ENCODE peak calls at places on chromosomes 13 and 19, in seven cellular contexts. K is PC-3, E is ovary, D is tibial artery, I is fibroblast of lung, M is uterus, N is OCI-LY7. P is an unnamed sample.

GRCh38 chr13:41061914-41062837 is 867 bp downstream of the WBP4 start:
- DNase-seq in K (peak; percentile 44), E (no peak), D (no peak), I (peak; percentile 82), M (no peak), N (no peak), P (no peak)

GRCh38 chr13:57629821-57630235 is 1.7 kb upstream of the PCDH17 start:
- DNase-seq in K (peak; percentile 23), E (peak; percentile 58), D (peak; percentile 90), I (peak; percentile 93), M (peak; percentile 74), N (no peak), P (peak; percentile 53)

GRCh38 chr13:29830000-29830399 is 20.4 kb downstream of the UBL3 start:
- DNase-seq in K (no peak), E (no peak), D (no peak), I (no peak), M (no peak), N (no peak), P (no peak)

GRCh38 chr19:42280761-42281174 is 11.7 kb downstream of the CIC start:
- DNase-seq in K (no peak), E (peak; percentile 83), D (peak; percentile 90), I (no peak), M (peak; percentile 90), N (no peak), P (no peak)

GRCh38 chr13:66558511-66558910 is 671.6 kb downstream of the PCDH9 start:
- DNase-seq in K (no peak), E (no peak), D (no peak), I (peak; percentile 21), M (no peak), N (peak; percentile 50), P (no peak)

GRCh38 chr19:2273356-2274184 is 8.4 kb downstream of the PEAK3 start:
- DNase-seq in K (peak; percentile 66), E (peak; percentile 84), D (peak; percentile 81), I (peak; percentile 66), M (peak; percentile 53), N (peak; percentile 97), P (peak; percentile 94)

GRCh38 chr13:59425211-59425721 is 738.5 kb downstream of the DIAPH3 start:
- DNase-seq in K (no peak), E (no peak), D (no peak), I (peak; percentile 87), M (no peak), N (no peak), P (no peak)

GRCh38 chr19:16111160-16111908 is at the start of gene RAB8A:
- DNase-seq in K (peak; percentile 99), E (peak; percentile 100), D (peak; percentile 100), I (peak; percentile 99), M (peak; percentile 99), N (peak; percentile 99), P (peak; percentile 99)

GRCh38 chr13:44726777-44727176 is 150.6 kb upstream of the TSC22D1 start:
- DNase-seq in K (peak; percentile 49), E (no peak), D (no peak), I (no peak), M (no peak), N (no peak), P (no peak)

GRCh38 chr13:45331981-45332830 is 8.8 kb downstream of the TPT1 start:
- DNase-seq in K (peak; percentile 76), E (no peak), D (no peak), I (peak; percentile 61), M (no peak), N (no peak), P (no peak)

GRCh38 chr19:35994868-35995654 is at the start of gene SDHAF1:
- DNase-seq in K (peak; percentile 89), E (peak; percentile 95), D (peak; percentile 98), I (peak; percentile 91), M (peak; percentile 96), N (peak; percentile 96), P (peak; percentile 98)

GRCh38 chr19:47778954-47779351 is 450 bp downstream of the SELENOW start:
- DNase-seq in K (no peak), E (peak; percentile 54), D (peak; percentile 81), I (no peak), M (peak; percentile 52), N (peak; percentile 11), P (no peak)

GRCh38 chr19:10290876-10291553 is 1.3 kb downstream of the ICAM5 start:
- DNase-seq in K (peak; percentile 56), E (peak; percentile 53), D (no peak), I (peak; percentile 40), M (peak; percentile 36), N (peak; percentile 42), P (peak; percentile 84)

GRCh38 chr13:95641961-95642621 is 2.4 kb downstream of the DZIP1 start:
- DNase-seq in K (no peak), E (peak; percentile 51), D (peak; percentile 69), I (peak; percentile 45), M (peak; percentile 30), N (no peak), P (no peak)

GRCh38 chr19:18634612-18635290 is 2.1 kb upstream of the KLHL26 start:
- DNase-seq in K (no peak), E (no peak), D (no peak), I (peak; percentile 76), M (no peak), N (no peak), P (no peak)

GRCh38 chr13:27280009-27280646 is 9.5 kb downstream of the RASL11A start:
- DNase-seq in K (peak; percentile 92), E (no peak), D (no peak), I (no peak), M (no peak), N (no peak), P (no peak)

GRCh38 chr13:99360696-99361095 is 53.5 kb upstream of the GPR183 start:
- DNase-seq in K (no peak), E (no peak), D (no peak), I (no peak), M (no peak), N (no peak), P (no peak)

GRCh38 chr19:34556500-34556899 is 74.9 kb downstream of the WTIP start:
- DNase-seq in K (peak; percentile 30), E (no peak), D (no peak), I (no peak), M (no peak), N (peak; percentile 24), P (no peak)

GRCh38 chr13:41678320-41678719 is 221.0 kb downstream of the RGCC start:
- DNase-seq in K (no peak), E (no peak), D (no peak), I (peak; percentile 61), M (no peak), N (no peak), P (no peak)

GRCh38 chr19:33634361-33635091 is 12.8 kb downstream of the CHST8 start:
- DNase-seq in K (no peak), E (no peak), D (no peak), I (no peak), M (no peak), N (no peak), P (no peak)

GRCh38 chr13:26037302-26037701 is 14.5 kb downstream of the SHISA2 start:
- DNase-seq in K (peak; percentile 56), E (no peak), D (no peak), I (no peak), M (no peak), N (peak; percentile 37), P (no peak)

GRCh38 chr19:40650749-40651305 is 39.6 kb downstream of the NUMBL start:
- DNase-seq in K (no peak), E (no peak), D (peak; percentile 80), I (peak; percentile 94), M (peak; percentile 72), N (no peak), P (peak; percentile 16)

DNA sequence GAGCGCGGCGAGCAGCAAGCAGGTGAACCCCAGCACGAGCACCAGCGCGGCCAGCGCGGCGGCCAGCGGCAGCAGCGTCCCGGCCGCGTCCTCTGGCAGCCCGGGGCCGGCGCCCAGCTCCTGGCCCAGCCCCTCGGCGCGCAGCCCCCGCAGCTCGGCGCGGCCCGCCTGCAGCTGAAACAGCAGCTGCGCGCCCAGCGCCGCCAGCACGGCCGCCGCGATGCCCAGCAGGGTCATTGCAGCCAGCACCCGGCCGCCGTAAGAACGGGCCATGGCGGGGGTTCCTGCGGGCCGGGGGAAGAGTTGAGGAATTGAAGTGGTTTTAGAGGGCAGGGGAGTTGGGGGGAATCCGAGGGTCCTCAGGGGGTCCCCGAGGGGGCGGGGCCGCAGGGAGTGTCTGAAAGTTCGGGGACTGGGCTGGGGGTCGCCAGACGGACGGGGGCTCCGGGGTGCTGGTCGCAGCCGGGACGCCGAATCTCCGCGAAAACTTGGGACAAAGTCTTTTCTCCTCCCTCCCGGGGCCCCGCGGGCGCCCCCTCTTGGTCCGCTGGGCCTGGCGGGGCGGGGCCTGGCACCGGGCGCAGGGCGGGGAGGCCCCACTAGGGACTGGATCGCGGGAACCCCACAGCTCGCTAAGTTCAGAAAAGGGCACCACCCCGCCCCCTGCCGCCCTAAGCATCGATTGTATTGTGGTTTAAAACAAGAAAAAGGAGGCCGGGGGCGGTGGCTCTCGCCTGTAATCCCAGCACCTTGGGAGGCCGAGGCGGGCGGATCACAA is at the start of gene TMEM221:
- DNase-seq in K (peak; percentile 54), E (peak; percentile 78), D (no peak), I (no peak), M (peak; percentile 49), N (peak; percentile 18), P (no peak)
- H3K4me3 ChIP-seq in K (peak within 1 kb of the TSS; percentile 74), E (peak within 1 kb of the TSS; percentile 52), D (peak within 1 kb of the TSS; percentile 27), I (peak within 1 kb of the TSS; percentile 22), M (peak within 1 kb of the TSS; percentile 59), N (no peak within 1 kb of the TSS), P (peak within 1 kb of the TSS; percentile 25)

GRCh38 chr13:56558698-56559320 is 581.9 kb upstream of the PRR20A start:
- DNase-seq in K (peak; percentile 13), E (no peak), D (no peak), I (no peak), M (no peak), N (no peak), P (no peak)

GRCh38 chr13:56561327-56561726 is 579.4 kb upstream of the PRR20A start:
- DNase-seq in K (peak; percentile 4), E (no peak), D (no peak), I (no peak), M (no peak), N (no peak), P (no peak)
- TF ChIP-seq CTCF in K (peak; percentile 34), E (no peak), D (no peak), I (no peak), M (no peak), N (no peak), P (no peak)

DNA sequence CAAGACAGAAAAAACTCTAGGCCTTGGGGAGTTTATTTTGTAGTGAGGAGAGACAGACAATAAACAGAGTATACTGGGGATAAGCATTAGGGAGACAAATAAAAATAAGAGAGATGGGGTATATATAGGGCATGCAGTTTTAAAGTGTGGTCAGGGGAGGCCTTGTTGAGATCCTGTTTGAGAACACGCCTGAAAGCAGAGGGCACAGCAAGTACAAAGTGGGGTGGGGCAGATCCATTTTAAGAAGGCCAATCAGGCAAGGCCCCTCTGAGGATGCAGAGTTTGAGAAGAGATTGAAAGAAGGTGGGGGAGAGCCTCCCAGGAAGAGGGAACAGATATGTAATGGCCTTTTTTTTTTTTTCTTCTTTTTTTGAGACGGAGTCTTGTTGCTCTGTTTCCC is 2.1 kb downstream of the PPP2R1A start:
- DNase-seq in K (no peak), E (no peak), D (no peak), I (peak; percentile 5), M (no peak), N (peak; percentile 27), P (no peak)
- H3K4me3 ChIP-seq in K (peak overlapping the region; percentile 86), E (no peak overlapping the region), D (no peak overlapping the region), I (peak overlapping the region; percentile 95), M (no peak overlapping the region), N (peak overlapping the region; percentile 98), P (peak overlapping the region; percentile 92)

DNA sequence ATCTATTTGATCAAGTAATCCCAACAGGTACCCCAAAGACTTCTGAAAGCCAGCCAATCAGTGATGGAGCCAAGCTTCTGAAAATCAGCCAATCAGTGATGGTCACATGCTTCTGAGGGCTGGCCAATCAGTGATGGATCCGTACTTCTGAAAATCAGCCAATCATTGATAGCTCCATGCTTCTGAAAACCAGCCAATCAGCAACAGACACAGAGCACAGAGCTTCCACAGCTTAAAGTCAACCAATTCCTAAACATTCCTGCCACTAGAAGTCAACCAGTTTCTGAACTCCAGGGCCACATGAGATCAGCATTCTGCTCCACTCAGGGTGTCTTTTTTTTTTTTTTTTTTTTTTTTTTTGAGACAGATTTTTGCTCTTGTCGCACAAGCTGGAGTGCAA is 8.2 kb upstream of the HSD17B14 start:
- DNase-seq in K (peak; percentile 39), E (no peak), D (no peak), I (peak; percentile 68), M (no peak), N (no peak), P (no peak)
- TF ChIP-seq CTCF in K (no peak), E (no peak), D (no peak), I (peak; percentile 8), M (no peak), N (no peak), P (no peak)